ENCODE peak calls at places on chromosomes 3 and 15, in eight cellular contexts. W is stimulated activated CD8-positive, alpha-beta memory T cell treated with anti-CD3 and anti-CD28 coated beads, Interleukin-4, amount 100 ng/mL, for 24 hours; V is head of caudate nucleus; Z is HFFc6; T is PC-3; U is NAMALWA; D is HTR-8/SVneo; B is activated T-cell treated with anti-CD3 and anti-CD28 coated beads, Interleukin-2, amount 50 U/mL, for 1 hour. N is an unnamed sample.

GRCh38 chr3:193140381-193140780 is 100.6 kb upstream of the PLAAT1 start:
- DNase-seq in W (no peak), V (no peak), Z (no peak), T (peak), U (no peak), D (no peak), B (no peak), N (no peak)

GRCh38 chr3:180983136-180983535 is 6.4 kb downstream of the DNAJC19 start:
- DNase-seq in W (no peak), V (no peak), Z (no peak), T (no peak), U (no peak), D (no peak), B (no peak), N (no peak)

GRCh38 chr3:20182206-20182605 is 3.8 kb downstream of the SGO1 start:
- DNase-seq in W (no peak), V (no peak), Z (no peak), T (no peak), U (no peak), D (no peak), B (no peak), N (no peak)

GRCh38 chr3:24060055-24060454 is 115.0 kb downstream of the NR1D2 start:
- DNase-seq in W (no peak), V (no peak), Z (peak), T (peak), U (no peak), D (no peak), B (no peak), N (peak)

GRCh38 chr3:171703144-171703543 is 107.1 kb downstream of the PLD1 start:
- DNase-seq in W (no peak), V (no peak), Z (no peak), T (no peak), U (no peak), D (no peak), B (no peak), N (no peak)

GRCh38 chr3:10140996-10141546 is 507 bp upstream of the VHL start:
- DNase-seq in W (no peak), V (no peak), Z (no peak), T (no peak), U (no peak), D (no peak), B (no peak), N (no peak)

GRCh38 chr15:80072285-80072684 is 12.8 kb downstream of the ZFAND6 start:
- DNase-seq in W (no peak), V (no peak), Z (peak), T (peak), U (peak), D (peak), B (no peak), N (peak)

GRCh38 chr3:124643453-124643852 is 86.8 kb upstream of the UMPS start:
- DNase-seq in W (no peak), V (no peak), Z (no peak), T (no peak), U (no peak), D (no peak), B (no peak), N (no peak)

GRCh38 chr3:71987089-71987735 is 202.3 kb upstream of the PROK2 start:
- DNase-seq in W (no peak), V (no peak), Z (peak), T (peak), U (no peak), D (no peak), B (no peak), N (no peak)

GRCh38 chr3:181176610-181177009 is 187.1 kb upstream of the DNAJC19 start:
- DNase-seq in W (peak), V (peak), Z (peak), T (peak), U (peak), D (peak), B (peak), N (peak)

GRCh38 chr3:96354742-96355141 is 459.7 kb upstream of the EPHA6 start:
- DNase-seq in W (no peak), V (no peak), Z (no peak), T (peak), U (no peak), D (peak), B (no peak), N (peak)

GRCh38 chr3:129624347-129625070 is 18.0 kb upstream of the PLXND1 start:
- DNase-seq in W (no peak), V (no peak), Z (no peak), T (no peak), U (no peak), D (no peak), B (no peak), N (no peak)

GRCh38 chr15:88476635-88477038 is 9.1 kb downstream of the MRPS11 start:
- DNase-seq in W (no peak), V (peak), Z (peak), T (peak), U (peak), D (peak), B (no peak), N (peak)

GRCh38 chr3:194521514-194522260 is 34.9 kb upstream of the ATP13A3 start:
- DNase-seq in W (no peak), V (no peak), Z (peak), T (peak), U (no peak), D (no peak), B (no peak), N (peak)

GRCh38 chr3:197956626-197956988 is 3.4 kb upstream of the LMLN start:
- DNase-seq in W (no peak), V (no peak), Z (no peak), T (no peak), U (peak), D (no peak), B (no peak), N (no peak)

GRCh38 chr3:133386876-133387275 is 13.0 kb upstream of the BFSP2 start:
- DNase-seq in W (no peak), V (no peak), Z (no peak), T (no peak), U (peak), D (no peak), B (no peak), N (no peak)

GRCh38 chr3:141686477-141687280 is 51.4 kb upstream of the RNF7 start:
- DNase-seq in W (no peak), V (peak), Z (peak), T (peak), U (no peak), D (peak), B (no peak), N (peak)

GRCh38 chr15:31079519-31079918 is 22.0 kb downstream of the TRPM1 start:
- DNase-seq in W (no peak), V (no peak), Z (peak), T (peak), U (no peak), D (no peak), B (no peak), N (no peak)

GRCh38 chr15:42994546-42994945 is 74.0 kb upstream of the TTBK2 start:
- DNase-seq in W (no peak), V (no peak), Z (peak), T (peak), U (no peak), D (no peak), B (no peak), N (peak)

GRCh38 chr15:62110000-62110851 is 43.4 kb downstream of the C2CD4A start:
- DNase-seq in W (no peak), V (no peak), Z (peak), T (peak), U (no peak), D (no peak), B (no peak), N (peak)

GRCh38 chr3:53269888-53270880 is 14.4 kb upstream of the TKT start:
- DNase-seq in W (no peak), V (peak), Z (peak), T (peak), U (no peak), D (peak), B (no peak), N (peak)

GRCh38 chr3:96478496-96478895 is 335.9 kb upstream of the EPHA6 start:
- DNase-seq in W (no peak), V (no peak), Z (no peak), T (peak), U (no peak), D (peak), B (no peak), N (peak)

GRCh38 chr15:72559781-72560180 is 85.7 kb downstream of the ARIH1 start:
- DNase-seq in W (no peak), V (no peak), Z (no peak), T (no peak), U (no peak), D (no peak), B (no peak), N (no peak)

GRCh38 chr3:112233083-112233482 is 60.9 kb downstream of the SLC9C1 start:
- DNase-seq in W (no peak), V (no peak), Z (no peak), T (no peak), U (no peak), D (no peak), B (no peak), N (no peak)

GRCh38 chr15:39834256-39834655 is 51.6 kb upstream of the FSIP1 start:
- DNase-seq in W (no peak), V (no peak), Z (peak), T (peak), U (no peak), D (no peak), B (no peak), N (no peak)

GRCh38 chr15:83106994-83107840 is at the start of gene TM6SF1:
- DNase-seq in W (no peak), V (no peak), Z (no peak), T (no peak), U (no peak), D (peak), B (peak), N (no peak)

GRCh38 chr3:37785718-37786117 is 76.0 kb upstream of the CTDSPL start:
- DNase-seq in W (no peak), V (no peak), Z (no peak), T (no peak), U (no peak), D (no peak), B (no peak), N (no peak)

GRCh38 chr3:25679166-25679565 is 14.5 kb upstream of the TOP2B start:
- DNase-seq in W (no peak), V (no peak), Z (no peak), T (no peak), U (no peak), D (no peak), B (no peak), N (no peak)

GRCh38 chr3:181311186-181311585 is 321.6 kb upstream of the DNAJC19 start:
- DNase-seq in W (no peak), V (no peak), Z (no peak), T (no peak), U (no peak), D (no peak), B (no peak), N (no peak)

GRCh38 chr3:139132976-139133375 is 88.3 kb upstream of the PRR23C start:
- DNase-seq in W (no peak), V (no peak), Z (no peak), T (no peak), U (no peak), D (no peak), B (no peak), N (no peak)

GRCh38 chr15:77118787-77119410 is 48.0 kb upstream of the TSPAN3 start:
- DNase-seq in W (no peak), V (peak), Z (peak), T (peak), U (peak), D (peak), B (no peak), N (peak)

GRCh38 chr3:36380171-36381031 is at the start of gene STAC:
- DNase-seq in W (no peak), V (no peak), Z (no peak), T (peak), U (no peak), D (no peak), B (no peak), N (no peak)

GRCh38 chr3:129492691-129493090 is 35.7 kb upstream of the RHO start:
- DNase-seq in W (no peak), V (no peak), Z (no peak), T (no peak), U (no peak), D (no peak), B (no peak), N (no peak)

GRCh38 chr3:52838561-52839267 is 3.9 kb upstream of the MUSTN1 start:
- DNase-seq in W (no peak), V (no peak), Z (no peak), T (no peak), U (no peak), D (no peak), B (no peak), N (no peak)

GRCh38 chr15:79035111-79035601 is 55.4 kb downstream of the RASGRF1 start:
- DNase-seq in W (no peak), V (no peak), Z (peak), T (no peak), U (no peak), D (peak), B (no peak), N (peak)

GRCh38 chr3:169868369-169868768 is 1.4 kb downstream of the LRRC31 start:
- DNase-seq in W (no peak), V (no peak), Z (no peak), T (no peak), U (no peak), D (no peak), B (no peak), N (no peak)

GRCh38 chr15:95620934-95621579 is 709.4 kb upstream of the NR2F2 start:
- DNase-seq in W (no peak), V (no peak), Z (no peak), T (no peak), U (no peak), D (no peak), B (no peak), N (no peak)

GRCh38 chr3:159971311-159971710 is 17.3 kb upstream of the IL12A start:
- DNase-seq in W (no peak), V (no peak), Z (no peak), T (no peak), U (no peak), D (no peak), B (no peak), N (no peak)

N was measured in RWPE1.